ENCODE peak calls at places on chromosomes 1 and 21, in nine cellular contexts. C is stimulated activated CD4-positive, alpha-beta T cell treated with anti-CD3 and anti-CD28 coated beads, Interleukin-1b, Interleukin-23, amount 100 ng/mL, for 4 hours; O is C1 segment of cervical spinal cord; X is GM06990; G is activated CD4-positive, alpha-beta T cell treated with anti-CD3 and anti-CD28 coated beads, Interleukin-2, amount 50 U/mL, for 24 hours; J is stimulated activated naive B cell treated with anti-CD40 and anti-IgM and Interleukin-4, amounts not matched to agents 10 μg/mL and 1 μg/mL and 100 μg/mL, for 72 hours; U is H54; A is NCI-H526 treated with DMSO at 0.1 percent for 48 hours; S is CD4-positive, CD25-positive, alpha-beta regulatory T cell. T is an unnamed sample.

GRCh38 chr1:116403506-116404136 is 30.6 kb downstream of the ATP1A1 start:
- DNase-seq in C (no peak), O (no peak), X (no peak), G (no peak), J (no peak), U (no peak), A (no peak), S (no peak), T (no peak)

GRCh38 chr1:203990118-203990517 is 82.8 kb upstream of the SOX13 start:
- DNase-seq in C (no peak), O (no peak), X (no peak), G (no peak), J (no peak), U (no peak), A (no peak), S (no peak), T (no peak)

GRCh38 chr1:197399691-197400521 is 131.9 kb downstream of the CRB1 start:
- DNase-seq in C (no peak), O (no peak), X (peak), G (no peak), J (no peak), U (peak), A (peak), S (peak), T (peak)

GRCh38 chr1:234613128-234613875 is 3.3 kb upstream of the IRF2BP2 start:
- DNase-seq in C (no peak), O (peak), X (no peak), G (no peak), J (no peak), U (no peak), A (peak), S (peak), T (no peak)

GRCh38 chr1:116738673-116739370 is 15.4 kb upstream of the CD2 start:
- DNase-seq in C (peak), O (no peak), X (peak), G (no peak), J (peak), U (no peak), A (no peak), S (peak), T (no peak)

GRCh38 chr1:167899253-167899681 is 14.7 kb downstream of the ADCY10 start:
- DNase-seq in C (no peak), O (no peak), X (peak), G (no peak), J (peak), U (no peak), A (no peak), S (no peak), T (no peak)

GRCh38 chr1:180482425-180483275 is 19.7 kb downstream of the ACBD6 start:
- DNase-seq in C (peak), O (peak), X (no peak), G (no peak), J (no peak), U (no peak), A (peak), S (peak), T (peak)

GRCh38 chr1:150009604-150010387 is 730 bp downstream of the OTUD7B start:
- DNase-seq in C (peak), O (peak), X (no peak), G (peak), J (no peak), U (peak), A (peak), S (peak), T (peak)

GRCh38 chr21:43354666-43355065 is 72.3 kb downstream of the SIK1 start:
- DNase-seq in C (no peak), O (no peak), X (no peak), G (no peak), J (no peak), U (no peak), A (no peak), S (no peak), T (no peak)

GRCh38 chr1:48817505-48818114 is 40.9 kb upstream of the BEND5 start:
- DNase-seq in C (no peak), O (no peak), X (peak), G (no peak), J (peak), U (peak), A (peak), S (peak), T (peak)

GRCh38 chr1:172893146-172893841 is 157.4 kb downstream of the TNFSF18 start:
- DNase-seq in C (no peak), O (no peak), X (no peak), G (no peak), J (no peak), U (no peak), A (no peak), S (no peak), T (no peak)

GRCh38 chr1:154418062-154418897 is 13.1 kb downstream of the IL6R start:
- DNase-seq in C (no peak), O (no peak), X (no peak), G (no peak), J (no peak), U (no peak), A (peak), S (peak), T (no peak)

GRCh38 chr21:33650929-33651505 is 8.7 kb downstream of the ITSN1 start:
- DNase-seq in C (no peak), O (no peak), X (no peak), G (no peak), J (no peak), U (no peak), A (no peak), S (no peak), T (no peak)

GRCh38 chr1:63713627-63714481 is 60.0 kb upstream of the ROR1 start:
- DNase-seq in C (no peak), O (no peak), X (no peak), G (no peak), J (no peak), U (peak), A (no peak), S (no peak), T (no peak)

GRCh38 chr1:218674280-218674773 is 329.2 kb downstream of the TGFB2 start:
- DNase-seq in C (no peak), O (no peak), X (no peak), G (no peak), J (no peak), U (peak), A (no peak), S (no peak), T (no peak)

GRCh38 chr1:110370827-110371226 is 20.0 kb downstream of the SLC16A4 start:
- DNase-seq in C (no peak), O (no peak), X (no peak), G (no peak), J (no peak), U (peak), A (no peak), S (no peak), T (no peak)

GRCh38 chr1:154848983-154849382 is 21.1 kb downstream of the KCNN3 start:
- DNase-seq in C (no peak), O (no peak), X (no peak), G (no peak), J (no peak), U (no peak), A (no peak), S (no peak), T (no peak)

GRCh38 chr1:221760895-221761294 is 19.0 kb upstream of the DUSP10 start:
- DNase-seq in C (no peak), O (no peak), X (no peak), G (no peak), J (no peak), U (no peak), A (no peak), S (no peak), T (no peak)